ENCODE peak calls at places on chromosomes 7 and 10, in four cellular contexts. N, L, F and P are unnamed samples.
A peak's percentile ranks its signal among the peaks of the same experiment; 100 is the strongest.

GRCh38 chr10:22230331-22230833 is 12.6 kb upstream of the EBLN1 start:
- DNase-seq in N (no peak), L (peak; percentile 58), F (peak; percentile 28), P (peak; percentile 25)

GRCh38 chr7:98474558-98474957 is 73.7 kb upstream of the BAIAP2L1 start:
- DNase-seq in N (no peak), L (no peak), F (no peak), P (no peak)

GRCh38 chr7:12684733-12685132 is 2.7 kb upstream of the ARL4A start:
- DNase-seq in N (no peak), L (no peak), F (no peak), P (no peak)

GRCh38 chr10:101060951-101061813 is 607 bp upstream of the KAZALD1 start:
- DNase-seq in N (peak; percentile 89), L (peak; percentile 96), F (no peak), P (peak; percentile 90)

GRCh38 chr10:128630787-128631252 is 504.6 kb upstream of the MKI67 start:
- DNase-seq in N (no peak), L (no peak), F (no peak), P (no peak)

GRCh38 chr10:94194256-94194655 is 168.5 kb downstream of the NOC3L start:
- DNase-seq in N (no peak), L (no peak), F (no peak), P (no peak)

GRCh38 chr7:136998495-136998894 is 130.0 kb downstream of the CHRM2 start:
- DNase-seq in N (no peak), L (peak; percentile 47), F (no peak), P (no peak)

GRCh38 chr10:102121739-102122372 is 1.7 kb upstream of the LDB1 start:
- DNase-seq in N (no peak), L (peak; percentile 78), F (no peak), P (no peak)

GRCh38 chr7:157446322-157446721 is 109.5 kb downstream of the DNAJB6 start:
- DNase-seq in N (no peak), L (no peak), F (no peak), P (no peak)

GRCh38 chr10:66717221-66717981 is 208.4 kb upstream of the LRRTM3 start:
- DNase-seq in N (no peak), L (no peak), F (no peak), P (no peak)

GRCh38 chr7:145916776-145917175 is 199.8 kb upstream of the CNTNAP2 start:
- DNase-seq in N (no peak), L (no peak), F (no peak), P (no peak)

GRCh38 chr10:104089621-104090020 is 3.9 kb upstream of the COL17A1 start:
- DNase-seq in N (no peak), L (no peak), F (no peak), P (no peak)